ENCODE peak calls at places on chromosomes 2 and 18, in four cellular contexts. One of them, this sample, is unnamed.

GRCh38 chr2:88187038-88187676 is 17.0 kb downstream of the THNSL2 start:
- DNase-seq in K562: peak
- DNase-seq in H1: peak
- DNase-seq in HepG2: peak
- DNase-seq in this sample: no peak

GRCh38 chr18:58438161-58438983 is 190.5 kb downstream of the ALPK2 start:
- DNase-seq in K562: no peak
- DNase-seq in H1: no peak
- DNase-seq in HepG2: no peak
- DNase-seq in this sample: no peak

GRCh38 chr2:4358855-4359254 is 655.5 kb downstream of the DCDC2C start:
- DNase-seq in K562: no peak
- DNase-seq in H1: no peak
- DNase-seq in HepG2: no peak
- DNase-seq in this sample: no peak

GRCh38 chr2:218406949-218407703 is 7.5 kb downstream of the CTDSP1 start:
- DNase-seq in K562: peak
- DNase-seq in H1: no peak
- DNase-seq in HepG2: no peak
- DNase-seq in this sample: peak

GRCh38 chr2:137644689-137645088 is 319.6 kb upstream of the HNMT start:
- DNase-seq in K562: no peak
- DNase-seq in H1: no peak
- DNase-seq in HepG2: no peak
- DNase-seq in this sample: no peak

GRCh38 chr18:53322163-53322562 is 902.3 kb downstream of the MBD2 start:
- DNase-seq in K562: no peak
- DNase-seq in H1: no peak
- DNase-seq in HepG2: no peak
- DNase-seq in this sample: no peak

GRCh38 chr18:45896991-45897390 is 70.1 kb downstream of the EPG5 start:
- DNase-seq in K562: no peak
- DNase-seq in H1: no peak
- DNase-seq in HepG2: peak
- DNase-seq in this sample: no peak

GRCh38 chr2:26246818-26247217 is 2.1 kb downstream of the HADHB start:
- DNase-seq in K562: peak
- DNase-seq in H1: no peak
- DNase-seq in HepG2: no peak
- DNase-seq in this sample: peak

GRCh38 chr2:69380072-69380917 is 6.7 kb downstream of the GFPT1 start:
- DNase-seq in K562: no peak
- DNase-seq in H1: no peak
- DNase-seq in HepG2: no peak
- DNase-seq in this sample: no peak

GRCh38 chr2:52340185-52340584 is 1308.3 kb upstream of the NRXN1 start:
- DNase-seq in K562: no peak
- DNase-seq in H1: no peak
- DNase-seq in HepG2: no peak
- DNase-seq in this sample: no peak

GRCh38 chr18:23200751-23201150 is 65.5 kb downstream of the CABLES1 start:
- DNase-seq in K562: peak
- DNase-seq in H1: no peak
- DNase-seq in HepG2: no peak
- DNase-seq in this sample: no peak

GRCh38 chr18:9428862-9429661 is 46.3 kb upstream of the RALBP1 start:
- DNase-seq in K562: no peak
- DNase-seq in H1: no peak
- DNase-seq in HepG2: no peak
- DNase-seq in this sample: no peak

GRCh38 chr2:149224458-149224857 is 105.9 kb upstream of the LYPD6 start:
- DNase-seq in K562: no peak
- DNase-seq in H1: no peak
- DNase-seq in HepG2: no peak
- DNase-seq in this sample: no peak

GRCh38 chr2:149221898-149222297 is 108.5 kb upstream of the LYPD6 start:
- DNase-seq in K562: no peak
- DNase-seq in H1: no peak
- DNase-seq in HepG2: no peak
- DNase-seq in this sample: no peak

GRCh38 chr2:149225446-149225845 is 104.9 kb upstream of the LYPD6 start:
- DNase-seq in K562: no peak
- DNase-seq in H1: no peak
- DNase-seq in HepG2: no peak
- DNase-seq in this sample: no peak

GRCh38 chr2:149221002-149221401 is 109.4 kb upstream of the LYPD6 start:
- DNase-seq in K562: no peak
- DNase-seq in H1: no peak
- DNase-seq in HepG2: no peak
- DNase-seq in this sample: no peak

DNA sequence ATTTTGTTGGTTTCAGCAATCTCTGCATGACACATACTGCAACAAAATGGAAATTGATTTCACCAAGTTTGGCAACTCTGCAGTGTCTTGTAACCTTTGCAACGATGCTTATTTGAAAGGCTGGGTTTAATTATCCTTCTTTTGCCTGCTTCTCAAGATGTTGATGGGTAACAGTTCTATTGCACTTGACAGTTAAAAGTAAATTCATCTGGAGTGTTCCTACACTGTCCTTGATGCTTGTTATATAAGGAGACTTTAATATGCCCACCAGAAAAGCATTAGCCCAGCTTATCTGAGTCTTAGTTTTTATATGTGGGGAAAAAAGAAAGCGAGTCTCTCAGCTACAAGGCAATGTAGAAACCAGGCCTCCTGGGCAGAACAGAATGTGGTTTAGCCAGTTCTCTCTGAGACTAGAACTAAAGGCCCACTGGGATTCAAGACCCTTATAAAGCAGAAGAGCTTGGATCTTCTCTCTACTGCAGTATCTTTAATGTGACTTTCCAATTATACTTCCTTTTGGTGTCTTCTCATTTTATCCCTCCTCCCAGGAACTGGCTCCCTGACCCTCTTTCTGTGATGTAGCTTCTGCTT is 106.8 kb upstream of the LYPD6 start:
- DNase-seq in K562: no peak
- DNase-seq in H1: no peak
- DNase-seq in HepG2: no peak
- DNase-seq in this sample: no peak
- TF ChIP-seq CBX5 in K562: no peak
- TF ChIP-seq CBX5 in H1: no peak
- TF ChIP-seq CBX5 in HepG2: no peak
- TF ChIP-seq CBX5 in this sample: no peak

DNA sequence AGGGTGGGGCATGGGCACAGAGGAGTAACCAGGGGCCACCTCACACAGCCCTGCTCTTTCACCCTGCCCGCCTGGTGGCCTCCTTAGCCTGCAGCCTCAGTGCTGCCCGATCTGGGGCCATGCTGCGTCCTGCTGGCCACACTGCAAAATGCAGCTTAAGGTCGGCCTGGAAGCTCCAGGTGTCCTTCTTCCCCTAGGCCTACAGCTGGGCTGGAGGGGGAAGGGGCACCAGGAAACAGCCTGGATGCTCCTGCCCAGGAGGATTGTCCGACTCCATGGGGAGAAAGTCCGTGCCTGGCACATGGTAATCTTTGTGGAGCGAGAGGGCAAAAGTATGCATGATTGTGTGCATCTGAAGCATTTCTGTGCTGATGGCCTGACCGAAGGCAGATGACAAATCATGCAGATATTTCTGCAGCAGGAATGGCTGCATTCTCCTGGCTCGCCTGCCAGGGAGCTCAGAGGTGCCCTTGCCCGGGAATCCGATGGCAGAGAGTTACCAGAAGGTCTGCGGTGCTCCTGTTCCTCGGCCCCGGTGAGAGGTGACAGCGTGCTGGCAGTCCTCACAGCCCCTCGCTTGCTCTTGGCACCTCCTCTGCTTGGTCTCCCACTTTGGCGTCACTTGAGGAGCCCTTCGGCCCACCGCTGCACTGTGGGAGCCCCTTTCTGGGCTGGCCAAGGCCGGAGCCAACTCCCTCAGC is 12.8 kb upstream of the ALPP start:
- DNase-seq in K562: peak
- DNase-seq in H1: no peak
- DNase-seq in HepG2: peak
- DNase-seq in this sample: no peak
- TF ChIP-seq CBX5 in K562: no peak
- TF ChIP-seq CBX5 in H1: no peak
- TF ChIP-seq CBX5 in HepG2: no peak
- TF ChIP-seq CBX5 in this sample: no peak

GRCh38 chr2:233811087-233811486 is 33.0 kb downstream of the MROH2A start:
- DNase-seq in K562: no peak
- DNase-seq in H1: no peak
- DNase-seq in HepG2: no peak
- DNase-seq in this sample: no peak

GRCh38 chr2:233807966-233808892 is 30.1 kb downstream of the MROH2A start:
- DNase-seq in K562: no peak
- DNase-seq in H1: peak
- DNase-seq in HepG2: no peak
- DNase-seq in this sample: no peak

GRCh38 chr2:233811732-233812131 is 33.6 kb downstream of the MROH2A start:
- DNase-seq in K562: no peak
- DNase-seq in H1: no peak
- DNase-seq in HepG2: no peak
- DNase-seq in this sample: no peak

GRCh38 chr2:233807215-233807865 is 29.2 kb downstream of the MROH2A start:
- DNase-seq in K562: no peak
- DNase-seq in H1: peak
- DNase-seq in HepG2: peak
- DNase-seq in this sample: no peak

DNA sequence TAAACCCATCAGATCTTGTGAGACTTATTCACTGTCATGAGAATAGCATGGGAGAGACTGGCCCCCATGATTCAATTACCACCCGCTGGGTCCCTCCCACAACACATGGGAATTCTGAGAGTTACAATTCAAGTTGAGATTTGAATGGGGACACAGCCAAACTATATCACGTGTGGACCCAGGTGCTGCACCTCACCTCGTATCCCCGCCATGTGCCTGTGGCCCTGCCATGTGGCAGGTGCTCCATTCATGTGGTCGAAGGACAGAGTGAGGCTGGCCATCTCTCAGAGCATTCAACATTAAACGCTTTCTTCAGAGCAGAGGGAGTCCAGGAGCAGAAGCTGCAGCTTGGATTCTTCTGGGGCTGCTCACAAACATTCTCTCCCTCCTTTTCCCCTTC is 32.3 kb downstream of the MROH2A start:
- DNase-seq in K562: no peak
- DNase-seq in H1: no peak
- DNase-seq in HepG2: no peak
- DNase-seq in this sample: no peak
- TF ChIP-seq CBX5 in K562: no peak
- TF ChIP-seq CBX5 in H1: no peak
- TF ChIP-seq CBX5 in HepG2: no peak
- TF ChIP-seq CBX5 in this sample: no peak

GRCh38 chr18:75240433-75240832 is 29.8 kb downstream of the TSHZ1 start:
- DNase-seq in K562: no peak
- DNase-seq in H1: no peak
- DNase-seq in HepG2: no peak
- DNase-seq in this sample: no peak
- TF ChIP-seq CBX5 in K562: no peak
- TF ChIP-seq CBX5 in H1: no peak
- TF ChIP-seq CBX5 in HepG2: no peak
- TF ChIP-seq CBX5 in this sample: no peak

GRCh38 chr2:460861-461260 is 173.0 kb upstream of the ALKAL2 start:
- DNase-seq in K562: no peak
- DNase-seq in H1: no peak
- DNase-seq in HepG2: no peak
- DNase-seq in this sample: no peak
- TF ChIP-seq CBX5 in K562: no peak
- TF ChIP-seq CBX5 in H1: no peak
- TF ChIP-seq CBX5 in HepG2: no peak
- TF ChIP-seq CBX5 in this sample: peak

DNA sequence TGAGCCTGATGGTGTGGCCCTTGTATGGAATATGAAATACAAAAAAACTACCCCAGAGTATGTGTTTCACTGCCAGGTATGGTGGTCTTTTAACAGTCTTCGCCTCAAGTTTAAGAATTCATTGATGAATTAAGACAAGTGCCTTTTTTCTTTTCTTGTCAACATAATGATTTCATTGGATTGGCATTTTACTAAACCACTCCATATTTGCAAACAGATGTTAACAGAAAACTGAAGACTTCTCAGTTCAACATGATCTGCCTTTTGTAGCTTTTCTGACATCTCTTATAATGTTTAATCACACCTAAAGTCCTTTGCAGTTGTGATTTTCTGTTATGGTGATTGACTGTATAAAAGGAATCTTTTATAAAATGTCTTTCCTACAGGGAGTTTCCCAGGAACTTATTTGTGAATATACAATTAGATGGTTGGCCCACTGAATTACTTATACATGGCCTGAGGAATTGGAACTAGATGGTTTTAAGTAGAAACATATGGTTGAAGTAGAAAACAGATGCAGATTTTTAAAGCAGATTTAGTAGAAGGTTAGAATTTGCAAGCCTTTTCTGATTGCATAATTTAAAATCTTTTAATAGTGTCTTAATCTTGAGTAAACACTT is 39.7 kb downstream of the DYNC1I2 start:
- DNase-seq in K562: no peak
- DNase-seq in H1: no peak
- DNase-seq in HepG2: no peak
- DNase-seq in this sample: no peak
- TF ChIP-seq CBX5 in K562: no peak
- TF ChIP-seq CBX5 in H1: no peak
- TF ChIP-seq CBX5 in HepG2: no peak
- TF ChIP-seq CBX5 in this sample: no peak